ENCODE peak calls at places on chromosome 11, in nine cellular contexts. D is Peyer's patch; G is CD4-positive, CD25-positive, alpha-beta regulatory T cell; V is mesenchymal stem cell; R is neural progenitor cell; F is WERI-Rb-1; U is BE2C; Z is aorta; I is endodermal cell. T is an unnamed sample. For H3K36me3 and H3K27me3, the result is how much of the 10 kb centered on the place peaks cover.

GRCh38 chr11:2884424-2884815 is 1.2 kb downstream of the CDKN1C start:
- DNase-seq in Z (peak), U (no peak), V (peak), R (peak), G (no peak), F (peak), I (peak), D (no peak), T (peak)

GRCh38 chr11:111776398-111777093 is 10.4 kb upstream of the PPP2R1B start:
- DNase-seq in U (no peak), F (no peak), Z (no peak), G (no peak), I (no peak), R (no peak), D (no peak), V (no peak), T (no peak)

GRCh38 chr11:118042791-118043190 is 34.1 kb upstream of the TMPRSS4 start:
- DNase-seq in R (no peak), D (no peak), G (peak), U (no peak), I (no peak), F (no peak), V (no peak), Z (no peak), T (no peak)

GRCh38 chr11:66314561-66315497 is 2.0 kb downstream of the CD248 start:
- DNase-seq in D (no peak), I (no peak), R (no peak), U (no peak), V (no peak), Z (no peak), F (no peak), G (no peak), T (no peak)

GRCh38 chr11:2270322-2271076 is at the start of gene ASCL2:
- DNase-seq in F (no peak), R (peak), Z (no peak), G (no peak), V (no peak), I (no peak), U (no peak), D (peak), T (peak)

GRCh38 chr11:86537541-86538222 is 134.7 kb downstream of the ME3 start:
- DNase-seq in I (no peak), V (no peak), G (no peak), F (no peak), Z (no peak), R (peak), U (no peak), D (no peak), T (no peak)

GRCh38 chr11:78438298-78438975 is 20.8 kb upstream of the GAB2 start:
- DNase-seq in U (no peak), Z (no peak), R (no peak), G (no peak), I (no peak), F (no peak), V (no peak), D (no peak), T (no peak)

GRCh38 chr11:86596861-86597632 is 75.4 kb downstream of the ME3 start:
- DNase-seq in U (no peak), R (no peak), I (no peak), Z (peak), V (peak), G (no peak), D (no peak), F (peak), T (no peak)

GRCh38 chr11:57323503-57324153 is 1.1 kb downstream of the TNKS1BP1 start:
- DNase-seq in V (peak), F (no peak), G (no peak), R (no peak), U (no peak), D (no peak), I (no peak), Z (no peak), T (peak)

GRCh38 chr11:68211546-68211945 is 1.6 kb downstream of the KMT5B start:
- DNase-seq in D (peak), V (no peak), F (no peak), R (no peak), G (no peak), I (no peak), Z (no peak), U (no peak), T (no peak)

GRCh38 chr11:86726118-86726748 is 53.8 kb upstream of the ME3 start:
- DNase-seq in I (no peak), R (no peak), G (no peak), Z (no peak), U (no peak), D (no peak), V (no peak), F (no peak), T (no peak)

GRCh38 chr11:66279092-66279797 is 1.3 kb downstream of the CNIH2 start:
- DNase-seq in U (no peak), R (no peak), Z (no peak), F (no peak), V (no peak), D (no peak), G (no peak), I (peak), T (peak)

GRCh38 chr11:11288972-11289616 is 64.0 kb downstream of the CSNK2A3 start:
- DNase-seq in F (no peak), Z (no peak), G (no peak), I (no peak), U (no peak), R (no peak), D (no peak), V (no peak), T (no peak)

GRCh38 chr11:114440121-114440860 is 1.0 kb downstream of the REXO2 start:
- DNase-seq in Z (no peak), I (no peak), D (no peak), F (no peak), V (peak), R (peak), G (no peak), U (no peak), T (no peak)

GRCh38 chr11:10455637-10456487 is 798 bp downstream of the AMPD3 start:
- DNase-seq in F (peak), G (peak), Z (peak), R (peak), U (peak), D (peak), V (peak), I (peak), T (peak)

GRCh38 chr11:67418476-67419281 is 3.2 kb downstream of the CARNS1 start:
- DNase-seq in R (no peak), F (no peak), I (no peak), D (peak), U (no peak), Z (no peak), G (peak), V (no peak), T (no peak)

DNA sequence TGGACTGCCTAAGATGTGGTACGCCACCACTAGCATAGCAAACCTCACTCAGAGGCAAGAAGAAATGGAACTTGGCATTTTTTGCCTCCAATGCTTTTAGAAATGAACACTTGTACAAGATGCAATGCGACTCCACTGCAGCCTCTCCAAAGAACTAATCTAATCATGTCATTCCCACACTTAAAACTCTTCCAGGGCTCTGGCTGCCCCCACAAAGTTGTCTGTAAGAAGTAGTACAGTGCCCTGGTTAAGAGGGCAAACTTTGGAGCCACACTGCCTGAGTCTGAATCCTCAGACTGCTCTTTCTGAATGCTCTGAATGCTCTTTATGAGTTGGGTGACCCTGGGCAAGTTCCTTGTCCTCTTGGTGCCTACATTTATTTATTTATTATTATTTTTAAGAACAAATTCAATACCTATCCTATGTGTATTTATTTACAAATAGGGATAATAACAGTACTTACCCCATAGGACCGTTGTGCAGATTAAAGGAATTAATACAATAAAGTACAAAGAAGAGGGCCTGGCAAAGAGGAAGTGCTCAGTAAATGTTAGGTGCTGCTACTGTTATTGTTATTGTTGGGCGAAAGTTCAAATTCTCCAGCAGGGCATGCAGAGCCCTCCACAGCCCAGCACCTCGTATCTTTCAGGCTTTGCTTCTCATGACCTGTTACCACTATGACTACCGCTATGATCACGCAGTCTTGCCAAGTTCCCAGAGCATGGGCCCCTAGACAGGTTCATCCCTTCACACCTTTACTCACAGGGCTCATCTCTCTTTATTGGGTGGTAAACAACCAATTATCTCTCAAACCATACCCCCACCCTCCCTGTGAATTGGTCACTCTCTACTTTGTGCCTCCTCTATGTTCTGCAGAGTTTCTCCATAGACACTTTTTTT is 59.3 kb downstream of the RAB30 start:
- DNase-seq in I (no peak), Z (no peak), U (no peak), R (no peak), V (no peak), G (no peak), F (no peak), D (no peak), T (no peak)
- H3K36me3 ChIP-seq in I (under half), Z (under half), U (under half), R (under half), V (under half), G (under half), F (under half), D (under half), T (under half)

DNA sequence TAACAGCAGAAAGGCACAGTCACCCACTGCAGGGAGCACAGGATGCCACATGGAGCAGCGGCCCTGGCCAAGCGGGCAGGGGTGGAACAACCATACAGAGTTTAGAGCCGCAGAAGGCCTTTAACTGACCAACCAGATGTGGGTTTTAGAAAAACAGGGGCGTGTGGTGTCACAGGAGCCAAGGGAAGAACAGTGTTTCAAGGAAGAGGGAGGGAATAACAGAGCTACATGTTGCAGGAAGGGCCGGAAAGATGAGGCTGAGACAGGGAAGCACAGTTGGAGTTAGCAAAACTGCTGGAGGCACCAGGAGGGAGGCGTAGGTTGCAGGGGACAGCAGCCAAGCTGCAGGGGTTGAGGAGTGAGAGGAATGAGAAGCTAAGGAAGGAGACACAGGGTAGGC is 7.8 kb upstream of the NAA40 start:
- DNase-seq in U (no peak), D (no peak), I (peak), G (no peak), V (no peak), R (no peak), Z (no peak), F (no peak), T (no peak)
- H3K4me3 ChIP-seq in U (no peak), D (no peak), I (no peak), G (no peak), V (no peak), R (no peak), Z (no peak), F (no peak), T (no peak)

GRCh38 chr11:108111126-108111525 is 10.2 kb upstream of the ACAT1 start:
- DNase-seq in I (no peak), G (peak), F (no peak), Z (no peak), V (no peak), D (no peak), U (no peak), R (no peak), T (no peak)
- H3K27me3 ChIP-seq in I (under half), G (under half), F (under half), Z (under half), V (under half), D (under half), U (under half), R (under half), T (under half)

GRCh38 chr11:46370253-46370652 is 11.2 kb upstream of the MDK start:
- DNase-seq in Z (no peak), V (no peak), I (no peak), R (no peak), F (no peak), G (no peak), U (no peak), D (no peak), T (no peak)
- H3K36me3 ChIP-seq in Z (under half), V (under half), I (under half), R (under half), F (half or more), G (half or more), U (under half), D (half or more), T (under half)

GRCh38 chr11:13207665-13208594 is 69.7 kb upstream of the BMAL1 start:
- DNase-seq in I (peak), D (no peak), F (no peak), U (no peak), Z (no peak), V (peak), R (no peak), G (peak), T (no peak)
- H3K4me3 ChIP-seq in I (peak), D (peak), F (no peak), U (peak), Z (peak), V (no peak), R (no peak), G (peak), T (peak)

GRCh38 chr11:101129203-101129943 is at the start of gene PGR:
- DNase-seq in G (no peak), U (no peak), Z (peak), F (peak), V (peak), D (no peak), I (peak), R (peak), T (peak)

GRCh38 chr11:101128571-101129202 is 926 bp downstream of the PGR start:
- DNase-seq in Z (peak), G (no peak), F (no peak), R (peak), V (peak), U (no peak), D (no peak), I (no peak), T (peak)

GRCh38 chr11:101127348-101127698 is 2.3 kb downstream of the PGR start:
- DNase-seq in I (peak), D (no peak), F (peak), U (peak), G (no peak), Z (peak), V (no peak), R (peak), T (peak)

GRCh38 chr11:101127699-101128570 is 1.7 kb downstream of the PGR start:
- DNase-seq in I (peak), F (peak), G (no peak), V (peak), Z (peak), U (peak), R (peak), D (no peak), T (peak)

DNA sequence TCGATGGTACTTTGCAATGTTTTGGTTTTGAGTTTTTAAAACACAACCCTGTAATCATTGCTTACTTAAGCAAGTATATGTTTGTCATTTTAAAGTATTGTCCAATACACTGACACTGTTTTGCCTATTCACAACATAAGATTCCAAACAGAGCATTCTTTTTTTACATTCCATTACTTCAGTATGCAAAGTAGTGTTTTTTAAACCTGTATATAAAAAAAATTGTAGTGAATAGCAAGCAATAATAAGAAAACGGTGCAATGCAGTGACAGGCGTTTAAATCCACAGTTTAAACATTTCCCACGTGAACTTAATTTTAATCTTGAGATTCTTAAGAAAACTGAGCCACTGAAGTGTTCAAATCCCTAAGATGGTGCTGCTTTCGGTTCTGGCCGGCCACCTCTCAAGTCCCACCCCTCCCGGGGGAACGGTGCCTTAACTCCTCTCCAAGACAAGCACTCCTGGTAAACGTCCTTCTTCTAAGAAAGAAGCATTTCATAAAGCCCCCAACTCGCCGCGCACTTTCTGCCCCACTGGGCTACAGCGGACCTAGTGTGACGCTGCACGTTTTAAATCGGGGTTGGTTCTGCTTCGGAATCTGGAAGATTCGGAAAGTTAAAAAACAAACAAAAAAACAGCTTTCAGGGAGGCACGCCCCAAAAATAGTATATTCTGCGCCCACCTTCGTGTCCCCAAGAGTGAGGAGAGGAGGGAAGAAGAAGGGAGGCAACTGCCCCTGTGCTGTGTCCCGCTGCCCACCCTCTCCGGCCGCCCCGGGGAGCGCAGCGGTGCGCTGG is 2.9 kb downstream of the PGR start:
- DNase-seq in I (peak), U (no peak), D (no peak), R (peak), V (peak), Z (peak), F (no peak), G (no peak), T (peak)
- H3K27me3 ChIP-seq in I (half or more), U (half or more), D (under half), R (half or more), V (under half), Z (under half), F (half or more), G (under half), T (half or more)